ENCODE peak calls at places on chromosomes 6 and 20, in nine cellular contexts. Y is stimulated activated naive B cell treated with anti-CD40 and anti-IgM and Interleukin-4, amounts not matched to agents 10 μg/mL and 1 μg/mL and 100 μg/mL, for 72 hours; N is NCI-H1436; M is cerebellum; K is endothelial cell; P is activated CD4-positive, CD25-positive, alpha-beta regulatory T cell; H is CD4-positive, alpha-beta T cell; X is NCI-H1105 treated with DMSO at 0.1 percent for 48 hours; B is EL. Z is an unnamed sample.

GRCh38 chr6:25942561-25943147 is 12.2 kb upstream of the SLC17A2 start:
- DNase-seq in H (no peak), M (no peak), P (no peak), Y (no peak), B (peak), N (peak), X (peak), K (no peak), Z (peak)

GRCh38 chr6:71621918-71622519 is 264.3 kb upstream of the RIMS1 start:
- DNase-seq in M (peak), P (no peak), X (peak), N (no peak), B (peak), H (no peak), Y (no peak), K (no peak), Z (no peak)

GRCh38 chr6:56772737-56773184 is 130.1 kb upstream of the DST start:
- DNase-seq in K (no peak), Y (no peak), M (peak), P (no peak), H (no peak), B (peak), N (no peak), X (no peak), Z (peak)

GRCh38 chr6:116386581-116387299 is 16.0 kb downstream of the DSE start:
- DNase-seq in P (no peak), M (no peak), N (no peak), X (no peak), H (no peak), Y (no peak), K (no peak), B (peak), Z (peak)

GRCh38 chr6:132456700-132457143 is 55.4 kb upstream of the MOXD1 start:
- DNase-seq in H (no peak), P (no peak), B (no peak), N (no peak), M (no peak), K (no peak), Y (peak), X (no peak), Z (no peak)

GRCh38 chr20:63220696-63221399 is 4.9 kb upstream of the YTHDF1 start:
- DNase-seq in M (no peak), K (no peak), N (no peak), Y (no peak), X (no peak), H (no peak), B (no peak), P (no peak), Z (no peak)

GRCh38 chr20:31617432-31618104 is 12.5 kb downstream of the ID1 start:
- DNase-seq in X (no peak), K (no peak), H (no peak), M (no peak), P (no peak), B (no peak), N (no peak), Y (no peak), Z (no peak)

GRCh38 chr6:142735182-142735581 is 209.8 kb downstream of the HIVEP2 start:
- DNase-seq in P (no peak), Y (no peak), K (no peak), N (no peak), M (no peak), X (peak), B (peak), H (no peak), Z (no peak)

GRCh38 chr20:36147707-36148106 is 6.8 kb upstream of the EPB41L1 start:
- DNase-seq in H (no peak), Y (no peak), K (no peak), N (no peak), M (no peak), B (peak), X (no peak), P (no peak), Z (no peak)

GRCh38 chr6:94733066-94733465 is 844.3 kb upstream of the MANEA start:
- DNase-seq in N (no peak), H (no peak), Y (no peak), B (no peak), M (no peak), K (no peak), X (no peak), P (no peak), Z (no peak)

GRCh38 chr6:19312291-19312978 is 524.7 kb upstream of the ID4 start:
- DNase-seq in H (no peak), N (no peak), X (no peak), K (no peak), B (no peak), M (peak), P (no peak), Y (no peak), Z (no peak)

GRCh38 chr6:168361766-168362165 is 42.2 kb upstream of the DACT2 start:
- DNase-seq in M (no peak), K (no peak), Y (no peak), N (no peak), X (no peak), B (no peak), H (no peak), P (no peak), Z (no peak)

GRCh38 chr20:7085448-7085847 is 318.0 kb downstream of the BMP2 start:
- DNase-seq in H (no peak), P (no peak), K (no peak), X (no peak), Y (no peak), M (no peak), N (no peak), B (no peak), Z (no peak)